ENCODE peak calls at places on chromosomes 11 and 22, in six cellular contexts. Q is K562, S is heart left ventricle, W is HCT116, R is gastrocnemius medialis, G is A549. Y is an unnamed sample. For H3K9me3 and H3K4me1, the result is how much of the 10 kb centered on the place peaks cover.

GRCh38 chr11:63510360-63511130 is 4.7 kb downstream of the LGALS12 start:
- DNase-seq in Q (no peak), S (peak), W (no peak), R (peak), G (no peak), Y (peak)

GRCh38 chr22:46008836-46009596 is 32.1 kb upstream of the WNT7B start:
- DNase-seq in Q (no peak), S (no peak), W (no peak), R (no peak), G (no peak), Y (no peak)

GRCh38 chr11:26227311-26227710 is 104.6 kb upstream of the ANO3 start:
- DNase-seq in Q (no peak), S (no peak), W (no peak), R (no peak), G (peak), Y (no peak)

GRCh38 chr11:8794677-8795103 is 112.1 kb downstream of the RPL27A start:
- DNase-seq in Q (peak), S (no peak), W (peak), R (no peak), G (peak), Y (peak)

GRCh38 chr11:2442554-2442953 is 1.8 kb downstream of the TRPM5 start:
- DNase-seq in Q (no peak), S (no peak), W (no peak), R (no peak), G (no peak), Y (no peak)

GRCh38 chr11:63445720-63446119 is 45.2 kb downstream of the PLAAT5 start:
- DNase-seq in Q (no peak), S (no peak), W (no peak), R (no peak), G (no peak), Y (no peak)

GRCh38 chr11:111555255-111555654 is 14.7 kb downstream of the LAYN start:
- DNase-seq in Q (no peak), S (no peak), W (no peak), R (no peak), G (no peak), Y (no peak)

GRCh38 chr11:102047305-102047924 is at the start of gene CFAP300:
- DNase-seq in Q (peak), S (peak), W (no peak), R (peak), G (peak), Y (peak)

GRCh38 chr11:117606807-117607206 is 190.2 kb downstream of the DSCAML1 start:
- DNase-seq in Q (no peak), S (no peak), W (no peak), R (no peak), G (no peak), Y (no peak)

GRCh38 chr11:92295175-92296137 is 70.8 kb downstream of the FAT3 start:
- DNase-seq in Q (no peak), S (no peak), W (no peak), R (no peak), G (peak), Y (no peak)

GRCh38 chr22:23833911-23834317 is 4.9 kb downstream of the DERL3 start:
- DNase-seq in Q (no peak), S (no peak), W (no peak), R (no peak), G (no peak), Y (no peak)

GRCh38 chr11:60672255-60672654 is 27.2 kb upstream of the MS4A8 start:
- DNase-seq in Q (no peak), S (no peak), W (no peak), R (no peak), G (no peak), Y (no peak)
- H3K9me3 ChIP-seq in Q (under half), S (under half), W (under half), R (under half), G (under half), Y (under half)

GRCh38 chr11:57308426-57309060 is 16.2 kb downstream of the TNKS1BP1 start:
- DNase-seq in Q (no peak), S (no peak), W (no peak), R (peak), G (no peak), Y (no peak)
- H3K4me1 ChIP-seq in Q (under half), S (half or more), W (under half), R (half or more), G (half or more), Y (half or more)

DNA sequence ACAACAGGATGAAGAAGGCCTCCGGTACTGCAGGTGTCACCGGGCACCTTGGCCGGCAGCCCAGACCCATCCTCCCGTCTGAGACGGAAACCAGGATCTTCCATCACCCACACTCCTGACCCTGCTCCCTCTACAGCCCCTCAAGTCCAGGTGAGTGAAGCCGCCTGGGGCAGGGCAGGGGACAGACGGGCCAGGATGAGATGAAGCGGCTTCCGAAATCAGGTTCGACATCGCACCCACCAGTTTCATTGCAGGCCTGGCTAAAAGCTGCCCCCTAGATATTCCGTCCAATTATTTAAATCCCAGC is 639.1 kb downstream of the TBC1D22A start:
- DNase-seq in Q (no peak), S (no peak), W (no peak), R (no peak), G (no peak), Y (no peak)
- TF ChIP-seq POLR2A in Q (no peak), S (no peak), W (no peak), R (no peak), G (no peak), Y (no peak)

DNA sequence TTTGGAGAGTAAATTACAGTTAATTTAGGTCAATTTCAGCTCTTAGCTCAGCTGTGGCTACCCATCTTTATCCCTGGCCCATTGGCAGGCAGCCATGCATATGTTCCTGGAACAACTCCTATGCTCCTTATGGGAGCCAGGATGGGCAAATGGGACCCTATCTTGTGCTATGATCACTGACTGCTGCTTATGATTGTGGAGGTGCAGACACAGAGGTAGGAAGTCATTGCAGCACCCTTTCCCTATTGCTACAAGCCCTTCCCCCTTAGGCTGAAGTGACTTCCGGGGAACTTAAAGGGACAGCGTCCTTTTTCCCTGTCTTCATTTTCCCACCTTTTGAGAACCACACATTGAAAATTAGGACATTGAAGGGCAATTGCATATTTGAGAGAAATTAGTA is 112.7 kb downstream of the FCHSD2 start:
- DNase-seq in Q (no peak), S (no peak), W (no peak), R (no peak), G (no peak), Y (no peak)
- H3K9me3 ChIP-seq in Q (under half), S (under half), W (under half), R (under half), G (under half), Y (under half)

GRCh38 chr11:120215634-120216033 is 4.8 kb downstream of the OAF start:
- DNase-seq in Q (peak), S (peak), W (no peak), R (peak), G (no peak), Y (no peak)

GRCh38 chr11:120217526-120217925 is 6.7 kb downstream of the OAF start:
- DNase-seq in Q (no peak), S (no peak), W (no peak), R (no peak), G (no peak), Y (no peak)

GRCh38 chr11:120214581-120214980 is 3.7 kb downstream of the OAF start:
- DNase-seq in Q (no peak), S (no peak), W (no peak), R (no peak), G (no peak), Y (no peak)

GRCh38 chr11:120217941-120218694 is 7.3 kb downstream of the OAF start:
- DNase-seq in Q (no peak), S (no peak), W (no peak), R (no peak), G (no peak), Y (no peak)

GRCh38 chr11:120216426-120217102 is 5.7 kb downstream of the OAF start:
- DNase-seq in Q (no peak), S (no peak), W (no peak), R (no peak), G (no peak), Y (no peak)
- H3K4me1 ChIP-seq in Q (under half), S (under half), W (under half), R (under half), G (under half), Y (under half)

GRCh38 chr11:64760759-64761417 is 1.1 kb upstream of the PYGM start:
- DNase-seq in Q (no peak), S (no peak), W (no peak), R (peak), G (no peak), Y (no peak)

GRCh38 chr11:64764753-64765152 is 5.0 kb upstream of the PYGM start:
- DNase-seq in Q (no peak), S (no peak), W (no peak), R (peak), G (no peak), Y (no peak)

GRCh38 chr11:64762916-64763803 is 3.4 kb upstream of the PYGM start:
- DNase-seq in Q (no peak), S (no peak), W (no peak), R (peak), G (no peak), Y (peak)

GRCh38 chr11:64763804-64764611 is 4.2 kb upstream of the PYGM start:
- DNase-seq in Q (no peak), S (no peak), W (no peak), R (peak), G (no peak), Y (no peak)

GRCh38 chr11:64762277-64762915 is 2.6 kb upstream of the PYGM start:
- DNase-seq in Q (no peak), S (no peak), W (no peak), R (peak), G (no peak), Y (peak)
- TF ChIP-seq POLR2A in Q (peak), S (no peak), W (no peak), R (no peak), G (no peak), Y (no peak)

DNA sequence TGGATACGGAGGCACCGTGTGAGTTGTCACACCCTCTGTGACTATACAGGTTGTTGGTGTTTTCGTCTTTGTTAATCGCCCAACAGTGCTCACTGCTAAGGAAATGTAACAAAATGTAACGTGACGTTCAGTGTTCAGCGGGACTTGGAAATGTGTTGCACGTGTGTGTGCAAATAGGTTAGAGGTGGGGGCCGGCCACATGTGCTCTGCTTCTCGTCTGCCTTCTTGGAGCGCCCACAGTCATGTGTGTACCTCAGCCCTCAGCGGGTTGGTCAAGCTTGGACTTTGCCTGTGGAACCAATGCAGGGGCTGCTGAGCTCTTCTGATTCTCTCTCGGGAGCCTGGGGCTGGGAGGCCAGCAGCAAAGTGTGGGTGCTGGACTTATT is 7.4 kb upstream of the SMIM38 start:
- DNase-seq in Q (no peak), S (no peak), W (no peak), R (no peak), G (no peak), Y (no peak)
- H3K9me3 ChIP-seq in Q (under half), S (under half), W (under half), R (under half), G (under half), Y (under half)

GRCh38 chr11:44963948-44964347 is 13.3 kb upstream of the TP53I11 start:
- DNase-seq in Q (no peak), S (no peak), W (no peak), R (no peak), G (no peak), Y (no peak)

GRCh38 chr11:44961894-44962293 is 11.2 kb upstream of the TP53I11 start:
- DNase-seq in Q (no peak), S (no peak), W (no peak), R (no peak), G (no peak), Y (no peak)

GRCh38 chr11:44963071-44963575 is 12.4 kb upstream of the TP53I11 start:
- DNase-seq in Q (no peak), S (no peak), W (no peak), R (no peak), G (no peak), Y (no peak)

GRCh38 chr11:44960200-44960845 is 9.6 kb upstream of the TP53I11 start:
- DNase-seq in Q (no peak), S (no peak), W (no peak), R (no peak), G (no peak), Y (no peak)

GRCh38 chr11:44962464-44962863 is 11.8 kb upstream of the TP53I11 start:
- DNase-seq in Q (no peak), S (no peak), W (no peak), R (no peak), G (no peak), Y (no peak)
- H3K4me1 ChIP-seq in Q (under half), S (under half), W (under half), R (under half), G (under half), Y (under half)

Y was measured in thyroid gland.